ENCODE peak calls at places on chromosomes 1 and 21, in five cellular contexts. T is posterior cingulate gyrus, E is NCI-H2081, F is KG1, Y is GM12864. H is an unnamed sample.

GRCh38 chr1:177921590-177921989 is 48.3 kb downstream of the SEC16B start:
- DNase-seq in T (no peak), E (no peak), F (no peak), Y (no peak), H (no peak)

GRCh38 chr1:208684192-208684591 is 440.0 kb upstream of the PLXNA2 start:
- DNase-seq in T (no peak), E (no peak), F (no peak), Y (no peak), H (no peak)

GRCh38 chr1:234613992-234614584 is 4.1 kb upstream of the IRF2BP2 start:
- DNase-seq in T (no peak), E (no peak), F (no peak), Y (no peak), H (no peak)

GRCh38 chr1:27862671-27863551 is 9.4 kb upstream of the THEMIS2 start:
- DNase-seq in T (no peak), E (no peak), F (peak; percentile 49), Y (no peak), H (peak; percentile 87)

GRCh38 chr21:41610042-41610839 is 102.3 kb upstream of the TMPRSS2 start:
- DNase-seq in T (no peak), E (no peak), F (no peak), Y (no peak), H (peak; percentile 56)

GRCh38 chr1:66315675-66316074 is 218.3 kb upstream of the SGIP1 start:
- DNase-seq in T (no peak), E (no peak), F (no peak), Y (no peak), H (no peak)

GRCh38 chr1:108615544-108615943 is 45.3 kb downstream of the HENMT1 start:
- DNase-seq in T (no peak), E (no peak), F (no peak), Y (no peak), H (no peak)

GRCh38 chr1:217402301-217402700 is 228.6 kb downstream of the GPATCH2 start:
- DNase-seq in T (no peak), E (no peak), F (no peak), Y (no peak), H (no peak)

GRCh38 chr1:8420318-8420717 is 102.4 kb downstream of the SLC45A1 start:
- DNase-seq in T (no peak), E (no peak), F (no peak), Y (no peak), H (no peak)

GRCh38 chr1:93749894-93750301 is 68.3 kb upstream of the BCAR3 start:
- DNase-seq in T (no peak), E (no peak), F (no peak), Y (no peak), H (no peak)

GRCh38 chr1:37448185-37448584 is 26.2 kb upstream of the ZC3H12A start:
- DNase-seq in T (no peak), E (no peak), F (no peak), Y (no peak), H (no peak)

GRCh38 chr1:225635649-225636048 is 17.3 kb downstream of the ENAH start:
- DNase-seq in T (no peak), E (no peak), F (no peak), Y (no peak), H (no peak)

GRCh38 chr21:27244796-27245195 is 277.9 kb upstream of the ADAMTS5 start:
- DNase-seq in T (no peak), E (no peak), F (no peak), Y (no peak), H (no peak)

GRCh38 chr1:111801071-111801850 is 45.6 kb downstream of the DDX20 start:
- DNase-seq in T (no peak), E (no peak), F (no peak), Y (no peak), H (no peak)

GRCh38 chr1:101338714-101339430 is 102.1 kb downstream of the S1PR1 start:
- DNase-seq in T (no peak), E (no peak), F (no peak), Y (no peak), H (no peak)

GRCh38 chr1:45037456-45037855 is 25.4 kb downstream of the UROD start:
- DNase-seq in T (no peak), E (no peak), F (no peak), Y (no peak), H (peak; percentile 71)

GRCh38 chr1:155305881-155306391 is 2.7 kb upstream of the FDPS start:
- DNase-seq in T (no peak), E (no peak), F (no peak), Y (no peak), H (no peak)

GRCh38 chr1:150708595-150708994 is 11.6 kb upstream of the GOLPH3L start:
- DNase-seq in T (no peak), E (no peak), F (no peak), Y (no peak), H (no peak)

GRCh38 chr1:53258216-53258615 is 19.9 kb upstream of the MAGOH start:
- DNase-seq in T (no peak), E (no peak), F (no peak), Y (no peak), H (no peak)

GRCh38 chr1:54569339-54569738 is 21.3 kb downstream of the ACOT11 start:
- DNase-seq in T (no peak), E (no peak), F (no peak), Y (no peak), H (no peak)

GRCh38 chr1:55048453-55049270 is 9.3 kb downstream of the PCSK9 start:
- DNase-seq in T (no peak), E (no peak), F (no peak), Y (no peak), H (no peak)

GRCh38 chr1:173205146-173206051 is 1.7 kb downstream of the TNFSF4 start:
- DNase-seq in T (no peak), E (no peak), F (peak; percentile 77), Y (no peak), H (peak; percentile 41)

GRCh38 chr1:196732526-196732925 is 42.1 kb upstream of the CFHR3 start:
- DNase-seq in T (no peak), E (no peak), F (no peak), Y (no peak), H (no peak)

GRCh38 chr1:7808253-7808844 is 24.3 kb downstream of the PER3 start:
- DNase-seq in T (no peak), E (peak; percentile 4), F (no peak), Y (no peak), H (no peak)

GRCh38 chr1:64043328-64043727 is 160.1 kb upstream of the UBE2U start:
- DNase-seq in T (no peak), E (no peak), F (no peak), Y (no peak), H (no peak)

GRCh38 chr1:93908394-93909145 is 660 bp downstream of the GCLM start:
- DNase-seq in T (no peak), E (no peak), F (no peak), Y (no peak), H (peak; percentile 70)

GRCh38 chr1:14590781-14591180 is 7.7 kb upstream of the KAZN start:
- DNase-seq in T (no peak), E (no peak), F (no peak), Y (no peak), H (no peak)

GRCh38 chr1:114585221-114585620 is 3.8 kb upstream of the BCAS2 start:
- DNase-seq in T (no peak), E (no peak), F (no peak), Y (no peak), H (peak; percentile 6)

GRCh38 chr1:5944848-5945167 is 47.4 kb downstream of the NPHP4 start:
- DNase-seq in T (no peak), E (no peak), F (no peak), Y (no peak), H (no peak)

GRCh38 chr1:242811092-242811840 is 286.8 kb upstream of the PLD5 start:
- DNase-seq in T (no peak), E (no peak), F (no peak), Y (no peak), H (no peak)

H was measured in adrenal gland.